ENCODE peak calls at places on chromosomes 16 and 17, in four cellular contexts. D, J, E and P are unnamed samples.

GRCh38 chr17:65409381-65409780 is 152.1 kb downstream of the AXIN2 start:
- DNase-seq in D (no peak), J (no peak), E (no peak), P (no peak)

GRCh38 chr16:67249178-67249759 is 490 bp downstream of the SLC9A5 start:
- DNase-seq in D (no peak), J (no peak), E (no peak), P (no peak)

GRCh38 chr16:669666-670065 is 1.7 kb downstream of the RHOT2 start:
- DNase-seq in D (no peak), J (no peak), E (no peak), P (no peak)

GRCh38 chr17:34980353-34980680 is at the start of gene LIG3:
- DNase-seq in D (peak; percentile 89), J (peak; percentile 95), E (peak; percentile 72), P (peak; percentile 96)

GRCh38 chr16:51881731-51882130 is 665.2 kb downstream of the TOX3 start:
- DNase-seq in D (no peak), J (no peak), E (no peak), P (no peak)

GRCh38 chr17:16568541-16569357 is at the start of gene ZNF287:
- DNase-seq in D (no peak), J (peak; percentile 97), E (peak; percentile 54), P (peak; percentile 98)

GRCh38 chr17:12896386-12896785 is 107.1 kb downstream of the ARHGAP44 start:
- DNase-seq in D (no peak), J (no peak), E (no peak), P (no peak)

GRCh38 chr16:84041881-84042280 is 714 bp downstream of the SLC38A8 start:
- DNase-seq in D (no peak), J (no peak), E (no peak), P (no peak)

GRCh38 chr16:25176136-25176535 is 40.6 kb upstream of the AQP8 start:
- DNase-seq in D (no peak), J (no peak), E (no peak), P (no peak)

GRCh38 chr16:22311520-22311919 is 14.3 kb downstream of the POLR3E start:
- DNase-seq in D (no peak), J (no peak), E (no peak), P (no peak)

GRCh38 chr17:68738044-68738443 is 136.9 kb upstream of the FAM20A start:
- DNase-seq in D (no peak), J (no peak), E (no peak), P (no peak)

GRCh38 chr17:6989779-6990178 is 6.1 kb upstream of the ALOX12 start:
- DNase-seq in D (no peak), J (no peak), E (no peak), P (no peak)

GRCh38 chr16:58963479-58963878 is 229.4 kb upstream of the GOT2 start:
- DNase-seq in D (no peak), J (no peak), E (no peak), P (no peak)

GRCh38 chr17:42720996-42721583 is 23.8 kb downstream of the EZH1 start:
- DNase-seq in D (peak; percentile 83), J (peak; percentile 80), E (no peak), P (peak; percentile 75)

GRCh38 chr17:41763327-41763726 is 23.2 kb downstream of the JUP start:
- DNase-seq in D (no peak), J (no peak), E (no peak), P (no peak)

GRCh38 chr16:85514601-85515318 is 98.4 kb upstream of the GSE1 start:
- DNase-seq in D (peak; percentile 99), J (peak; percentile 95), E (no peak), P (peak; percentile 84)

GRCh38 chr17:75487351-75488070 is 27.8 kb downstream of the CASKIN2 start:
- DNase-seq in D (no peak), J (no peak), E (no peak), P (no peak)

GRCh38 chr16:56877783-56878182 is 12.8 kb downstream of the SLC12A3 start:
- DNase-seq in D (no peak), J (no peak), E (no peak), P (no peak)

GRCh38 chr17:62809656-62810055 is 1.5 kb upstream of the MARCHF10 start:
- DNase-seq in D (no peak), J (no peak), E (no peak), P (no peak)

GRCh38 chr16:70490261-70490660 is 33.1 kb downstream of the COG4 start:
- DNase-seq in D (no peak), J (no peak), E (no peak), P (no peak)
- TF ChIP-seq PBX3 in D (no peak), J (no peak), E (no peak), P (no peak)

GRCh38 chr17:78933959-78934568 is 8.9 kb upstream of the TIMP2 start:
- DNase-seq in D (peak; percentile 77), J (peak; percentile 92), E (no peak), P (peak; percentile 86)
- TF ChIP-seq PBX3 in D (no peak), J (peak; percentile 76), E (no peak), P (peak; percentile 96)

DNA sequence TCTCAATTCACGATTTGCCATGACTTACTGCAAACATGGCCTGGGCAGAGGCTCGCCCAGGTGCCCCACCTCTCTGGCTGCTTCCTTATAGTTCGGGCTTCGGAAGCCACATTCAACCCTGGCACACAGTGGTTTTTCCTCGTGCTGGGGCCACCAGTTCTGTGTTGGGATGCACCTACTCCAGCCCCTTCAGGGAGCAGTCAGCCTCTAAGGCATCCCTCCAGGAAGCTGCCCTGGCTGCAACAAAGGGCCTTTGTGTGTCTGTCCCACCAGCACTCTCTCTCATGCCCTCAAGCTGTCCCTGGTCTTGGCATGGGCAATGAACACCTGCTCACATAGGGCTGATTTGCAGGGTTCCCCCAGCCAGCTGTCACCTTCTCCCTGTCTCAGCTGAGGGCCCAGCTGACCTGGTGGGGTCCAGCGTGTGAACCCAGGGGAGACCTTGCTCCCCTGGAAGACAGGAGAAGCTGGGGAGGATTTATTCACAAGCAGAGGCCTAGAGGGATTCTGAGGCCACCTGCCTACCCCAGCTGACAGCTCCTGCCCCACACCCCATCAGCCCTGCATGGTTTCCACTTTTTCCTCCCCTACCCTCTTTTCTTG is 804 bp upstream of the NOXO1 start:
- DNase-seq in D (peak; percentile 41), J (no peak), E (no peak), P (no peak)
- TF ChIP-seq PBX3 in D (no peak), J (no peak), E (no peak), P (no peak)

GRCh38 chr17:28579526-28579925 is 2.8 kb upstream of the ALDOC start:
- DNase-seq in D (no peak), J (no peak), E (no peak), P (no peak)
- TF ChIP-seq PBX3 in D (no peak), J (no peak), E (no peak), P (no peak)